ENCODE peak calls at places on chromosomes 4 and X, in six cellular contexts. Z, O, R, C, H and T are unnamed samples.

GRCh38 chr4:18020671-18021469 is 685 bp downstream of the LCORL start:
- DNase-seq in Z (peak; percentile 72), C (peak; percentile 75), R (peak; percentile 74), O (peak; percentile 45), H (peak; percentile 84), T (peak; percentile 49)

GRCh38 chr4:60865238-60865637 is 334.9 kb upstream of the ADGRL3 start:
- DNase-seq in C (no peak), Z (no peak), H (peak; percentile 53), R (no peak), O (no peak), T (no peak)

GRCh38 chrX:41889317-41890025 is 33.9 kb downstream of the CASK start:
- DNase-seq in C (no peak), Z (no peak), R (no peak), O (peak; percentile 27), H (no peak), T (no peak)

GRCh38 chr4:71383984-71384383 is 45.2 kb downstream of the SLC4A4 start:
- DNase-seq in Z (no peak), R (no peak), C (no peak), O (no peak), H (no peak), T (no peak)

GRCh38 chrX:20266810-20267598 is at the start of gene RPS6KA3:
- DNase-seq in Z (peak; percentile 94), O (peak; percentile 57), R (peak; percentile 92), C (peak; percentile 79), H (peak; percentile 93), T (peak; percentile 92)

GRCh38 chr4:107900067-107900466 is 31.3 kb upstream of the CYP2U1 start:
- DNase-seq in Z (no peak), R (no peak), O (no peak), H (no peak), C (no peak), T (no peak)

GRCh38 chr4:145195167-145195952 is 15.0 kb upstream of the OTUD4 start:
- DNase-seq in Z (no peak), R (no peak), O (peak; percentile 10), H (no peak), C (no peak), T (no peak)

GRCh38 chrX:8242431-8242830 is 71.4 kb upstream of the VCX2 start:
- DNase-seq in H (no peak), Z (no peak), R (no peak), C (no peak), O (no peak), T (no peak)

GRCh38 chr4:7004331-7004730 is 38.8 kb upstream of the TADA2B start:
- DNase-seq in O (no peak), H (no peak), R (no peak), Z (no peak), C (no peak), T (no peak)

GRCh38 chr4:47577779-47578553 is 92.9 kb downstream of the ATP10D start:
- DNase-seq in R (no peak), Z (no peak), H (no peak), O (no peak), C (no peak), T (no peak)

GRCh38 chr4:21656832-21657231 is 291.7 kb downstream of the KCNIP4 start:
- DNase-seq in C (no peak), R (no peak), H (no peak), Z (no peak), O (peak; percentile 2), T (no peak)

GRCh38 chr4:48237996-48238645 is 31.5 kb downstream of the TEC start:
- DNase-seq in C (no peak), Z (no peak), R (no peak), O (no peak), H (no peak), T (no peak)

GRCh38 chrX:119266364-119266995 is 30.4 kb downstream of the PGRMC1 start:
- DNase-seq in O (peak; percentile 6), R (peak; percentile 30), Z (no peak), H (peak; percentile 51), C (no peak), T (peak; percentile 18)

DNA sequence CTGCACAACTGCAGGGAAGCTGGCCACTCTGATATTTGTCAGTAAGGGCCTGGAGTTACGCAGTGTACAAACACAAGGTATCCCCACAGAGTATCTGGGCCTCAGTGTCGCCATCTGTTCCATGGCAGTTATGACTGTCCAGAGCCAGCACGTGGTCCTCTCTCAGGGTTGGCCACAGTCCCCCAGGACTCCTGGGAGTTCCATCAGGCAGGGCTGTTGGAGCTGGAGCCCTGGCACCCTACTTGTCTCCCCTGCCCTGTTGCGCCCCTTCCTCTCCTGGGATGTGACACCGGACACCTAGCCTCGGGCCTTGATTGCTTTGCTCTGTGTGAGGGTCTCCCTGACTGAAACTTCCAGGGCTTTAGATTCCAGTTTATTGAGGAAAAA is 8.4 kb downstream of the HTRA3 start:
- DNase-seq in O (no peak), R (no peak), H (no peak), C (no peak), Z (peak; percentile 17), T (no peak)
- H3K4me1 ChIP-seq in O (no peaks in the 10 kb centered on the region), R (no peaks in the 10 kb centered on the region), H (no peaks in the 10 kb centered on the region), C (peaks cover 5% of the 10 kb centered on the region), Z (no peaks in the 10 kb centered on the region), T (no peaks in the 10 kb centered on the region)

DNA sequence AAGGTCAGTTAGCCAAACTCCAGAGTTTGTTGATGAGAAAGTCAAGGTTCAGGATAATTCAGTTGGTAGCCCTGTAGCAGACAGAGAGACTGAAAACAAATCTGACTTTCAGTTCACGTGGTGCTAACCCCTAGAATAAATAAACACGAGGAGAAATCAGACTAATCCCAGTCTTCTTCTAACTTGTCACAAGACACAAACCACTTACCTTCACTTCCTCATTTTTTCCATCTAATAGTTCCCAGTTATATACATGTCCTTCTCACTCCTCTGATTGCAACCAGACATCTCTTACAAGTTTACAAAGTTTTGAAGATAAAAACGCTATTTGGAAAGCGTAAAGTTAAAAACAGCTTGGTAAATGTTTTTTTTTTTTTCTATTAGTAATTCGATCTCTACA is 7.7 kb downstream of the TLR7 start:
- DNase-seq in R (no peak), Z (no peak), H (no peak), O (no peak), C (no peak), T (no peak)
- H3K27ac ChIP-seq in R (no peak overlapping the region), Z (no peak overlapping the region), H (no peak overlapping the region), O (no peak overlapping the region), C (no peak overlapping the region), T (no peak overlapping the region)

DNA sequence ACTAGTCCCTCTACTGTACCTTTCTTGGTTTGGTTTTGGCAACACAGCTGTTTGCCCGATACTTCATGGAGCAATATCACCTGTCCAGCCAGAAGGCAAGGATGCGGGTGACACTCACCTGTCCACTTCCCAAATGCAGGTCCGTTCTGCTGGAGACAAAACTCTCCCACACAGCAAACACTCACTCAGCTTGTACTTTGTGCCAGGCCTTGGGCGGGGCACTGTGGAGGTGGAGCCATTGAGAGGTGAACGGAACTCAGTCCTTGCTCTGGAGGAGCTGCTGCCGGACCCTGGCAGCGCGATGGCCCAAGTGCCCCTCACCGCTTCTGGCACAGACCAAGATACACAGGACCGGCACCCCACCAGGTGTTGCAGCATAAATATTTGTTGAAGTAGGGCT is 15.3 kb upstream of the HMGB3 start:
- DNase-seq in C (no peak), Z (peak; percentile 65), O (no peak), H (no peak), R (no peak), T (no peak)
- H3K4me3 ChIP-seq in C (no peak overlapping the region), Z (peak overlapping the region; percentile 28), O (no peak overlapping the region), H (no peak overlapping the region), R (no peak overlapping the region), T (no peak overlapping the region)

GRCh38 chrX:31714797-31715196 is 643.0 kb upstream of the FTHL17 start:
- DNase-seq in C (no peak), O (no peak), H (no peak), Z (no peak), R (no peak), T (no peak)
- H3K4me1 ChIP-seq in C (peaks cover 8% of the 10 kb centered on the region), O (no peaks in the 10 kb centered on the region), H (no peaks in the 10 kb centered on the region), Z (no peaks in the 10 kb centered on the region), R (no peaks in the 10 kb centered on the region), T (no peaks in the 10 kb centered on the region)